ENCODE peak calls at places on chromosomes 4 and X, in seven cellular contexts. I, W, U, A, C, O and P are unnamed samples.

GRCh38 chr4:7516116-7516772 is 81.5 kb upstream of the PSAPL1 start:
- DNase-seq in U (no peak), C (no peak), A (no peak), I (no peak), O (no peak), W (no peak), P (no peak)

GRCh38 chr4:130486186-130486585 is 1390.2 kb downstream of the C4orf33 start:
- DNase-seq in A (no peak), W (peak; percentile 65), O (no peak), I (peak; percentile 49), U (no peak), C (peak; percentile 23), P (no peak)

GRCh38 chr4:171142639-171143038 is 670.6 kb upstream of the GALNTL6 start:
- DNase-seq in W (no peak), I (no peak), A (no peak), C (no peak), O (no peak), U (no peak), P (no peak)

GRCh38 chr4:94506822-94507221 is 55.1 kb downstream of the PDLIM5 start:
- DNase-seq in W (no peak), A (no peak), O (no peak), C (no peak), U (no peak), I (no peak), P (no peak)

GRCh38 chr4:95340191-95340590 is 208.6 kb downstream of the UNC5C start:
- DNase-seq in U (no peak), C (no peak), I (no peak), A (no peak), O (no peak), W (no peak), P (no peak)

GRCh38 chr4:113905301-113905700 is 74.1 kb downstream of the ARSJ start:
- DNase-seq in C (no peak), W (no peak), U (no peak), I (no peak), A (no peak), O (no peak), P (no peak)

GRCh38 chr4:111937368-111937767 is 207.9 kb upstream of the FAM241A start:
- DNase-seq in A (no peak), U (no peak), O (no peak), C (peak; percentile 64), W (peak; percentile 59), I (peak; percentile 2), P (no peak)

GRCh38 chr4:167233523-167234387 is 539 bp downstream of the SPOCK3 start:
- DNase-seq in U (no peak), C (peak; percentile 4), O (no peak), I (no peak), W (peak; percentile 13), A (no peak), P (no peak)

GRCh38 chrX:53186363-53186762 is 38.6 kb downstream of the KDM5C start:
- DNase-seq in I (peak; percentile 77), U (no peak), A (no peak), O (no peak), W (no peak), C (peak; percentile 25), P (no peak)

GRCh38 chrX:7110821-7111276 is 36.7 kb upstream of the STS start:
- DNase-seq in O (no peak), U (no peak), I (no peak), A (no peak), W (no peak), C (peak; percentile 39), P (no peak)

GRCh38 chr4:128347175-128347868 is 59.7 kb upstream of the PGRMC2 start:
- DNase-seq in A (no peak), W (peak; percentile 79), O (no peak), I (peak; percentile 57), U (no peak), C (peak; percentile 76), P (no peak)

GRCh38 chrX:72268601-72269365 is 8.3 kb downstream of the RPS4X start:
- DNase-seq in U (no peak), A (no peak), C (peak; percentile 56), O (no peak), W (peak; percentile 89), I (peak; percentile 92), P (no peak)

GRCh38 chrX:585115-585808 is 45.3 kb upstream of the SHOX start:
- DNase-seq in A (no peak), W (no peak), I (no peak), O (no peak), C (no peak), U (no peak), P (no peak)

GRCh38 chr4:130851107-130851506 is 1755.2 kb downstream of the C4orf33 start:
- DNase-seq in A (no peak), I (no peak), O (no peak), W (no peak), U (no peak), C (no peak), P (no peak)

GRCh38 chr4:151471728-151472127 is 62.8 kb downstream of the FHIP1A start:
- DNase-seq in A (no peak), C (no peak), W (no peak), U (no peak), O (no peak), I (no peak), P (no peak)

GRCh38 chr4:81366786-81367185 is 104.9 kb downstream of the RASGEF1B start:
- DNase-seq in C (peak; percentile 35), A (no peak), I (no peak), U (no peak), O (no peak), W (peak; percentile 12), P (no peak)

GRCh38 chr4:57037982-57038604 is 59.4 kb downstream of the POLR2B start:
- DNase-seq in I (peak; percentile 55), W (peak; percentile 59), C (peak; percentile 48), U (peak; percentile 67), A (peak; percentile 65), O (peak; percentile 84), P (no peak)

GRCh38 chr4:109350121-109350520 is 47.7 kb upstream of the COL25A1 start:
- DNase-seq in A (no peak), I (no peak), C (no peak), O (no peak), U (no peak), W (no peak), P (no peak)

GRCh38 chrX:150200820-150201287 is 162.3 kb upstream of the MAMLD1 start:
- DNase-seq in U (peak; percentile 20), I (peak; percentile 98), A (peak; percentile 86), C (peak; percentile 99), W (peak; percentile 93), O (peak; percentile 67), P (peak; percentile 80)

GRCh38 chr4:176927664-176928063 is 134.9 kb upstream of the VEGFC start:
- DNase-seq in W (peak; percentile 90), A (no peak), U (no peak), I (peak; percentile 94), C (peak; percentile 93), O (no peak), P (peak; percentile 57)

GRCh38 chr4:77146426-77147399 is 10.3 kb upstream of the CCNG2 start:
- DNase-seq in I (no peak), U (no peak), W (no peak), C (no peak), A (no peak), O (no peak), P (no peak)

GRCh38 chrX:23332101-23332887 is 2.4 kb upstream of the PTCHD1 start:
- DNase-seq in C (no peak), W (no peak), O (peak; percentile 51), I (no peak), U (peak; percentile 7), A (no peak), P (no peak)

GRCh38 chrX:16278927-16279326 is 111.6 kb downstream of the MAGEB17 start:
- DNase-seq in W (no peak), A (no peak), I (no peak), O (no peak), C (no peak), U (no peak), P (no peak)
- TF ChIP-seq CTCF in W (no peak), A (no peak), I (no peak), O (no peak), C (no peak), U (no peak), P (no peak)

DNA sequence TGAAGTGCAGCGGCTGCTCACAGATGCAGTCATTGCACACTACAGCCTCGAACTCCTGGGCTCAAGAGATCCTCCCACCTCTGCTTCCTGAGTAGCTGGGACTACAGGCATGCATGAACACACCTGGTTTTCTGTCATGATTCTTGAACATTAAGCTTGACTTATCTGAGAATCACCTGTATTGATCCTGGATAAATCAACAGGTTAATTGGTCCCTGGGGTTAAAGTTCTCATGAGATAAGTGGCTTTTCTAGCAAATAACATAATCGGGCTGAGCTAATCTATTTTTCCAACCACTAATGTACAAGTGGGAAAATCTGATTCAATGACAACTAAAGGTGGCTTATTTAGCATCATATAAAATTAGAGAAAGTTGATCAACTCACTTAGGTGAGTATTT is 56.0 kb upstream of the LRAT start:
- DNase-seq in C (no peak), I (no peak), U (no peak), W (no peak), O (no peak), A (no peak), P (no peak)
- H3K4me3 ChIP-seq in C (no peak overlapping the region), I (no peak overlapping the region), U (no peak overlapping the region), W (no peak overlapping the region), O (no peak overlapping the region), A (no peak overlapping the region), P (no peak overlapping the region)

GRCh38 chrX:85052207-85052606 is 48.5 kb downstream of the APOOL start:
- DNase-seq in O (no peak), U (no peak), I (peak; percentile 11), A (no peak), W (peak; percentile 19), C (peak; percentile 51), P (no peak)

GRCh38 chrX:85051627-85052026 is 48.0 kb downstream of the APOOL start:
- DNase-seq in W (no peak), A (no peak), O (no peak), U (no peak), I (no peak), C (no peak), P (no peak)

DNA sequence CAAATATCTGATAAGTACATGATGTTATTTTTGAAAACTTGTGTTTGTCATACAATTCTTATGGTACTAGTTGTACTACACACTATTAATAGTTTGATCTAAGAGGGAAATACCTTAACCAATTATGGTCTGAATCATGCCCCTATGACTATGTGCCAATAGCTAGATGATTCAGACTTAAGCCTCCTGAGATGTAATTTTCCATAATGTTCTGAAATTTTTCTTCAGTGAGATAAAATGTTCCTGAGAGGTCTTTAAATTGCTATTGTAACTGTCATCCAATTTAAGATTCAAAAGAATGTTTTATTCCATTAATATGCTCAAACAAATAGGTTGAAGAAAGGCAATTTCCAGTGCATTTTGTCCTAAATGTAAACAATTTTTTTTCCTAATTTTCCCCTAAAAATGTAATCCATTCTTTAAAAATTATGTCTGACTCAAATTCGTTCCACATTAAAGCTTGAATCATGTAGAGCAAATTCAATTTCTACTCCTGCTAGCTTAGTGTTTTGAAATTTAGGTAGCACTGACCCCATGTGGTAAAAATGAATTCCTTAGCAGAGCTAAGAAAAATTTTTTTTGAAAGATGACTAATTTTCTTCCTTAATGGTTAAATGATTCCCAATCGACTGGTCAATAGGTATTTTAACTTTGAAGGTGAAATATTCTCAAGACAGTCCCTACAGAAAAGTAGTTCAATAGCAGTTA is 49.1 kb downstream of the APOOL start:
- DNase-seq in C (peak; percentile 90), U (no peak), A (no peak), O (no peak), W (peak; percentile 80), I (peak; percentile 86), P (peak; percentile 6)
- TF ChIP-seq CTCF in C (peak; percentile 43), U (no peak), A (peak; percentile 25), O (peak; percentile 37), W (peak; percentile 44), I (peak; percentile 53), P (peak; percentile 8)

GRCh38 chr4:119218093-119218492 is 5.6 kb downstream of the USP53 start:
- DNase-seq in A (no peak), O (no peak), I (no peak), U (no peak), W (no peak), C (no peak), P (no peak)
- H3K4me3 ChIP-seq in A (peak overlapping the region; percentile 5), O (no peak overlapping the region), I (no peak overlapping the region), U (no peak overlapping the region), W (no peak overlapping the region), C (no peak overlapping the region), P (peak overlapping the region; percentile 22)